ENCODE peak calls at places on chromosomes 2 and 18, in nine cellular contexts. I is right atrium auricular region, C is upper lobe of right lung, R is SK-N-SH, Z is prostate gland, V is DND-41, S is adrenal gland, L is heart right ventricle, O is HL-60. G is an unnamed sample.

GRCh38 chr2:236348976-236349375 is 84.8 kb upstream of the ASB18 start:
- DNase-seq in I (peak; percentile 16), C (no peak), R (no peak), Z (no peak), V (no peak), S (no peak), L (no peak), O (no peak), G (no peak)

GRCh38 chr18:75811156-75811555 is 383.7 kb upstream of the SMIM21 start:
- DNase-seq in I (no peak), C (no peak), R (no peak), Z (no peak), V (no peak), S (no peak), L (no peak), O (no peak), G (no peak)

GRCh38 chr2:1561259-1561658 is 148.0 kb downstream of the TPO start:
- DNase-seq in I (no peak), C (no peak), R (no peak), Z (no peak), V (no peak), S (no peak), L (no peak), O (no peak), G (no peak)

GRCh38 chr2:46351388-46352141 is 54.4 kb downstream of the EPAS1 start:
- DNase-seq in I (no peak), C (no peak), R (no peak), Z (no peak), V (peak; percentile 92), S (peak; percentile 38), L (peak; percentile 75), O (no peak), G (no peak)

GRCh38 chr2:241225545-241225944 is 37.1 kb downstream of the ANO7 start:
- DNase-seq in I (no peak), C (no peak), R (no peak), Z (no peak), V (no peak), S (no peak), L (no peak), O (no peak), G (no peak)

GRCh38 chr2:240216197-240216596 is 75.7 kb upstream of the OTOS start:
- DNase-seq in I (no peak), C (no peak), R (no peak), Z (no peak), V (no peak), S (peak; percentile 4), L (no peak), O (no peak), G (no peak)

GRCh38 chr2:74945783-74946165 is 12.7 kb upstream of the POLE4 start:
- DNase-seq in I (no peak), C (no peak), R (no peak), Z (no peak), V (no peak), S (no peak), L (no peak), O (no peak), G (no peak)

GRCh38 chr18:3148930-3149535 is 70.7 kb downstream of the MYOM1 start:
- DNase-seq in I (no peak), C (no peak), R (no peak), Z (no peak), V (no peak), S (no peak), L (no peak), O (no peak), G (no peak)

GRCh38 chr18:40874233-40874632 is 1080.8 kb upstream of the PIK3C3 start:
- DNase-seq in I (no peak), C (no peak), R (no peak), Z (no peak), V (no peak), S (no peak), L (no peak), O (no peak), G (no peak)

GRCh38 chr2:98912221-98912851 is 23.7 kb downstream of the CRACDL start:
- DNase-seq in I (no peak), C (peak; percentile 79), R (peak; percentile 63), Z (no peak), V (no peak), S (peak; percentile 79), L (peak; percentile 55), O (no peak), G (no peak)

GRCh38 chr18:55064760-55065159 is 105.5 kb upstream of the CCDC68 start:
- DNase-seq in I (no peak), C (no peak), R (no peak), Z (no peak), V (no peak), S (no peak), L (no peak), O (no peak), G (no peak)

GRCh38 chr18:72119082-72119481 is 425.1 kb downstream of the CBLN2 start:
- DNase-seq in I (no peak), C (no peak), R (no peak), Z (no peak), V (no peak), S (no peak), L (no peak), O (no peak), G (no peak)

GRCh38 chr2:160513120-160513519 is 19.5 kb upstream of the RBMS1 start:
- DNase-seq in I (no peak), C (no peak), R (peak; percentile 30), Z (no peak), V (no peak), S (no peak), L (peak; percentile 29), O (no peak), G (no peak)

GRCh38 chr18:14908541-14908940 is 160.6 kb downstream of the ANKRD30B start:
- DNase-seq in I (no peak), C (no peak), R (no peak), Z (no peak), V (no peak), S (no peak), L (no peak), O (no peak), G (no peak)

GRCh38 chr2:109404681-109405080 is 209.1 kb downstream of the SEPTIN10 start:
- DNase-seq in I (no peak), C (no peak), R (no peak), Z (no peak), V (no peak), S (no peak), L (no peak), O (no peak), G (no peak)

GRCh38 chr2:105747997-105748396 is 3.3 kb downstream of the NCK2 start:
- DNase-seq in I (no peak), C (no peak), R (no peak), Z (no peak), V (no peak), S (peak; percentile 42), L (no peak), O (no peak), G (no peak)

GRCh38 chr2:68971591-68972231 is 2.7 kb upstream of the GKN1 start:
- DNase-seq in I (no peak), C (no peak), R (no peak), Z (no peak), V (no peak), S (no peak), L (no peak), O (no peak), G (no peak)

GRCh38 chr2:220572385-220572784 is 945.0 kb downstream of the SLC4A3 start:
- DNase-seq in I (no peak), C (no peak), R (no peak), Z (no peak), V (no peak), S (no peak), L (no peak), O (no peak), G (no peak)
- TF ChIP-seq CTCF in I (no peak), C (no peak), R (no peak), Z (no peak), V (no peak), S (no peak), L (no peak), O (no peak), G (no peak)

DNA sequence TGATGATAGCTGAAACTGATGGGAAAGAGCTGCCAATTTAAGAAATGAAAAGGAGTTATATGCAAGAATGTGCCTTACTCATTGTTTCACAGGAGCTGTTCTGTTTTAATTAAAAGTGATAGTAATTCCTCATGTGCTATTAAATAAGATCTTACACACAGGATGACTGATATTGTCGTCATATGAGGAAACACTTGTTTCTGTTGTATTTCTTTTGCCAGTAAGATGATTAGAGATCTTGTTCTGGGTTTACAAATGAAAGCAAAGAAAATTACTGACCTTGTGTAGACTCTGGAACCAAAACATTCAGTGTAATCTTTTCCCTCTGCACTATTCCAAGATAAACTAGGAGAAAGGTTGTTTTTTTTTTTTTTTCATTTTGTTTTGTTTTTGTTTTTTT is 123.7 kb downstream of the MAP3K20 start:
- DNase-seq in I (no peak), C (no peak), R (no peak), Z (no peak), V (no peak), S (no peak), L (no peak), O (no peak), G (no peak)
- H3K4me3 ChIP-seq in I (no peak overlapping the region), C (no peak overlapping the region), R (no peak overlapping the region), Z (no peak overlapping the region), V (no peak overlapping the region), S (no peak overlapping the region), L (no peak overlapping the region), O (no peak overlapping the region), G (no peak overlapping the region)

DNA sequence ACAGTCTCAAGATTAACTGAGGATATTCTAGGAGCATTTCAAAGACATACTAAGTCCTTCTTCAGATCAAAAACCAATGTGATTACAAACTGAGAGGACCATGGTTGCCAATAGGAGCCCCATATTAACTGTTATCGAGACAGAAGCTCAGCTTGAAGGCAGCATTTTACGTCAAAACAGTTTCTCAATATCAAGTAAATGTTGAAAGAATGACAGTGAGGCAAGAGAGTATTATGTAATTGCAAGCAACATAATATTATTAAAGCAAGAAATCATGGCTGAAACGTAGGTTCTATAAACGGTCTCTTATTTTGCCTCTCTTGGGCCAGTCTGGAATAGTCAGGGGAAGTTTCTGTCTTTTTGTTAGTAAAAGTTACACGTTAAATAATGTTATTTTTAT is 22.9 kb downstream of the RIT2 start:
- DNase-seq in I (no peak), C (no peak), R (no peak), Z (no peak), V (no peak), S (no peak), L (no peak), O (no peak), G (no peak)
- H3K27ac ChIP-seq in I (no peak overlapping the region), C (no peak overlapping the region), R (no peak overlapping the region), Z (no peak overlapping the region), V (no peak overlapping the region), S (no peak overlapping the region), L (no peak overlapping the region), O (no peak overlapping the region), G (no peak overlapping the region)

DNA sequence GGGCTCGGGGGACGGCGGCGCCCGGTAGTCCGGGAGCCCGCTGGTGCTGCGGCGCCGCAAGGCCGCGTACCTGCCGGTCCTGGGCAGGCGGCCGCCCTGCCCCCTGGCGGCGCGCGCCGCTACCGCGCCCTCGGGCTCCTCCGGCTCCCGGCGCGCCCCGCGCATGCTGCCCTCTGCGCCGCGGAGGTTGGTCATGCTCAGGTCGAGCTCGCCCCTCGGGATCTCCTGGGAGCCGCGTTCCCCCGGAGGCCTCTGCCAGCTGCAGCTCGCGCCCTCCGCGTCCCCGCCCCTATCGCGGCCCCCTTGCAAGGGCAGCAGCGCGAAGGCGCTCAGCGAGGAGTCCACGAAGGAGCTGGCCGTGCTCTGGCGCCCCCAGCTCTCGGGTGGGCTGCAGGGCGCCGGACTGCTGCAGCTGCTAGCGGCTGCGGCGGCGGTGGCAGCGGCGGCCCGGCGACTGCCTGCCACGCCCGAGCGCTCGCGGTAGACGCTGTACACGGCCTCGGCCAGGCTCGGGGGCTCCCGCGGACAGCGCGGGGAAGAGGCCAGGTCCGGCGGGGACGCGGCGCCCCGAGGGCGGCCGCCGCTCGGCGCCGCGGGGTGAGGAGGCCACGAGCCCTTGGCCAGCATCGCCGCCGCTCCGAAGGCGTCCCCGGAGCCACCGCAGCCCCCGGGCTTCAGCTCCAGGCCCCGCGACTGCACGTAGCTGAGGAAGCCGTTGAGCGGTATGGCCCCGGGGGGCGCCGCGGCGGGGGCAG is 4.5 kb downstream of the TMEM200C start:
- DNase-seq in I (no peak), C (peak; percentile 79), R (peak; percentile 90), Z (no peak), V (no peak), S (peak; percentile 56), L (no peak), O (no peak), G (no peak)
- TF ChIP-seq CTCF in I (peak; percentile 74), C (peak; percentile 38), R (peak; percentile 24), Z (peak; percentile 33), V (no peak), S (peak; percentile 80), L (peak; percentile 78), O (no peak), G (no peak)